ENCODE peak calls at places on chromosomes 5 and 9, in four cellular contexts. One of them, this sample, is unnamed.
A peak's percentile ranks its signal among the peaks of the same experiment; 100 is the strongest.

GRCh38 chr5:142063878-142064331 is 44.7 kb upstream of the NDFIP1 start:
- DNase-seq in effector memory CD4-positive, alpha-beta T cell: peak; percentile 3
- DNase-seq in body of pancreas: peak; percentile 58
- DNase-seq in cardiac muscle cell: peak; percentile 51
- DNase-seq in this sample: peak; percentile 81

GRCh38 chr9:107870927-107871720 is 381.6 kb upstream of the KLF4 start:
- DNase-seq in effector memory CD4-positive, alpha-beta T cell: no peak
- DNase-seq in body of pancreas: no peak
- DNase-seq in cardiac muscle cell: no peak
- DNase-seq in this sample: no peak

GRCh38 chr9:117737721-117738226 is 33.6 kb downstream of the TLR4 start:
- DNase-seq in body of pancreas: no peak
- DNase-seq in cardiac muscle cell: peak; percentile 49
- DNase-seq in effector memory CD4-positive, alpha-beta T cell: no peak
- DNase-seq in this sample: peak; percentile 65

GRCh38 chr9:109319631-109320233 is 1.1 kb downstream of the EPB41L4B start:
- DNase-seq in effector memory CD4-positive, alpha-beta T cell: no peak
- DNase-seq in cardiac muscle cell: no peak
- DNase-seq in body of pancreas: peak; percentile 57
- DNase-seq in this sample: no peak

GRCh38 chr5:122515709-122516431 is 203.8 kb downstream of the SNCAIP start:
- DNase-seq in effector memory CD4-positive, alpha-beta T cell: no peak
- DNase-seq in body of pancreas: peak; percentile 49
- DNase-seq in cardiac muscle cell: peak; percentile 86
- DNase-seq in this sample: peak; percentile 74

GRCh38 chr9:78319197-78320029 is 22.5 kb downstream of the PSAT1 start:
- DNase-seq in body of pancreas: no peak
- DNase-seq in effector memory CD4-positive, alpha-beta T cell: no peak
- DNase-seq in cardiac muscle cell: no peak
- DNase-seq in this sample: no peak

GRCh38 chr9:89364664-89365531 is 46.6 kb downstream of the SECISBP2 start:
- DNase-seq in body of pancreas: no peak
- DNase-seq in effector memory CD4-positive, alpha-beta T cell: no peak
- DNase-seq in cardiac muscle cell: no peak
- DNase-seq in this sample: no peak

GRCh38 chr5:33091571-33092363 is 349.0 kb upstream of the TARS1 start:
- DNase-seq in cardiac muscle cell: no peak
- DNase-seq in body of pancreas: no peak
- DNase-seq in effector memory CD4-positive, alpha-beta T cell: no peak
- DNase-seq in this sample: no peak

GRCh38 chr5:61784337-61784736 is 452.3 kb downstream of the ZSWIM6 start:
- DNase-seq in cardiac muscle cell: no peak
- DNase-seq in effector memory CD4-positive, alpha-beta T cell: no peak
- DNase-seq in body of pancreas: no peak
- DNase-seq in this sample: no peak

GRCh38 chr5:177546262-177546741 is 8.1 kb downstream of the FAM193B start:
- DNase-seq in effector memory CD4-positive, alpha-beta T cell: no peak
- DNase-seq in cardiac muscle cell: no peak
- DNase-seq in body of pancreas: peak; percentile 58
- DNase-seq in this sample: no peak

DNA sequence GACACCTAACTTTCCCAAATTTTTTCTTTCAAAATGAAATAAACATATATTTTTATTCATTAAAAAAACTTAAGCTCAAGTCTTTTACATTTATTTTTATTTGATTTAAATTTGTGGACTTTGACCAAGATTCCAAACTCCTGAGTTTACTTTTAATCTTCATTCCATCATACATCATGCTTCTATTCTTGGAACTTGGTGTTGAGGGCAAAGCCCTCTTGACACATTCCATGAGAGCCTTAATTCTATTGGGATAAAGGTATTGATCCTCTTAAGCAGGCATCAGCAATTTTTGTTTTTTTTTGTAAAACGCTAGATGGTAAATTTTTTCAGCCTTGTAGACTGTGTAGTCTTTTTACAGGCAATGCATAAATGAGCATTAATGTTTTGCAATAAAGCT is 53.6 kb downstream of the FBXO4 start:
- DNase-seq in body of pancreas: no peak
- DNase-seq in effector memory CD4-positive, alpha-beta T cell: no peak
- DNase-seq in cardiac muscle cell: no peak
- DNase-seq in this sample: no peak
- H3K4me3 ChIP-seq in body of pancreas: no peak overlapping the region
- H3K4me3 ChIP-seq in effector memory CD4-positive, alpha-beta T cell: no peak overlapping the region
- H3K4me3 ChIP-seq in cardiac muscle cell: no peak overlapping the region
- H3K4me3 ChIP-seq in this sample: no peak overlapping the region

DNA sequence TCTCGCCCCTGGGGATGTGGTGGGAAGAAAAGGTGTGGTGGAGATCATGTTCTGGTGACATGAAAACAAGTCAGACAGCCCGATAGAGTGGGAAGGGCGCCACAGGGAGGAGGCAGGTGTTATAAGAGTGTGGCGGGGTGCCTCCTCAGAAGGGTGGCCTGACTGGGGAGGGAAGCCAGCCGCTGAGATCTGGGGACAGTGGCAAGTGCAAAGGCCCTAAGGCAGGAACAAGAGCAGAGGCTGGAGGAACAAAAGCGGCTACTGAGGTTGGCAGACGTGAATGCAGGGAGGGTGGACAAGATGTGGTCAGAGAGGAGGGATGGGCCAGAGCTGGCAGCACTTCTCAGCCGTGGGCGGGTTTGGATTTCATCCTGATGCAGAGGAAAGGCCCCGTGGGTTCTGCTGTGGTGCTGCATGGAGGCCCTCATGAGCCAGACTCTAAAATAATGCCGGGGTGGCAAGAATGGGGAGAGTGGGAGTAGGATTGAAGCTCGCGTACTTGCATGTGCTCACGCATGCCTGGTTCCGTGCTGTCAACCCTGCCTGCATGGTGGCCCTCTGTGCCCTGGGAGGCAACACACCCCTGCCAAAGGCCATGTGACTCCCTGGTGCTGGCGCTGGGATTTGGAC is 89.2 kb downstream of the MVB12B start:
- DNase-seq in body of pancreas: no peak
- DNase-seq in effector memory CD4-positive, alpha-beta T cell: no peak
- DNase-seq in cardiac muscle cell: no peak
- DNase-seq in this sample: no peak
- H3K27ac ChIP-seq in body of pancreas: no peak overlapping the region
- H3K27ac ChIP-seq in effector memory CD4-positive, alpha-beta T cell: no peak overlapping the region
- H3K27ac ChIP-seq in cardiac muscle cell: no peak overlapping the region
- H3K27ac ChIP-seq in this sample: no peak overlapping the region

GRCh38 chr9:35688558-35689350 is 971 bp downstream of the TPM2 start:
- DNase-seq in effector memory CD4-positive, alpha-beta T cell: no peak
- DNase-seq in cardiac muscle cell: no peak
- DNase-seq in body of pancreas: no peak
- DNase-seq in this sample: no peak

GRCh38 chr9:35686222-35687203 is 3.2 kb downstream of the TPM2 start:
- DNase-seq in effector memory CD4-positive, alpha-beta T cell: no peak
- DNase-seq in body of pancreas: no peak
- DNase-seq in cardiac muscle cell: peak; percentile 81
- DNase-seq in this sample: no peak

GRCh38 chr9:35687306-35687705 is 2.4 kb downstream of the TPM2 start:
- DNase-seq in body of pancreas: no peak
- DNase-seq in effector memory CD4-positive, alpha-beta T cell: no peak
- DNase-seq in cardiac muscle cell: peak; percentile 59
- DNase-seq in this sample: no peak

GRCh38 chr9:35689351-35689600 is 449 bp downstream of the TPM2 start:
- DNase-seq in body of pancreas: no peak
- DNase-seq in effector memory CD4-positive, alpha-beta T cell: no peak
- DNase-seq in cardiac muscle cell: no peak
- DNase-seq in this sample: no peak

GRCh38 chr9:35687972-35688557 is 1.7 kb downstream of the TPM2 start:
- DNase-seq in effector memory CD4-positive, alpha-beta T cell: no peak
- DNase-seq in cardiac muscle cell: peak; percentile 22
- DNase-seq in body of pancreas: no peak
- DNase-seq in this sample: no peak
- H3K4me3 ChIP-seq in effector memory CD4-positive, alpha-beta T cell: no peak overlapping the region
- H3K4me3 ChIP-seq in cardiac muscle cell: peak overlapping the region; percentile 67
- H3K4me3 ChIP-seq in body of pancreas: no peak overlapping the region
- H3K4me3 ChIP-seq in this sample: no peak overlapping the region

DNA sequence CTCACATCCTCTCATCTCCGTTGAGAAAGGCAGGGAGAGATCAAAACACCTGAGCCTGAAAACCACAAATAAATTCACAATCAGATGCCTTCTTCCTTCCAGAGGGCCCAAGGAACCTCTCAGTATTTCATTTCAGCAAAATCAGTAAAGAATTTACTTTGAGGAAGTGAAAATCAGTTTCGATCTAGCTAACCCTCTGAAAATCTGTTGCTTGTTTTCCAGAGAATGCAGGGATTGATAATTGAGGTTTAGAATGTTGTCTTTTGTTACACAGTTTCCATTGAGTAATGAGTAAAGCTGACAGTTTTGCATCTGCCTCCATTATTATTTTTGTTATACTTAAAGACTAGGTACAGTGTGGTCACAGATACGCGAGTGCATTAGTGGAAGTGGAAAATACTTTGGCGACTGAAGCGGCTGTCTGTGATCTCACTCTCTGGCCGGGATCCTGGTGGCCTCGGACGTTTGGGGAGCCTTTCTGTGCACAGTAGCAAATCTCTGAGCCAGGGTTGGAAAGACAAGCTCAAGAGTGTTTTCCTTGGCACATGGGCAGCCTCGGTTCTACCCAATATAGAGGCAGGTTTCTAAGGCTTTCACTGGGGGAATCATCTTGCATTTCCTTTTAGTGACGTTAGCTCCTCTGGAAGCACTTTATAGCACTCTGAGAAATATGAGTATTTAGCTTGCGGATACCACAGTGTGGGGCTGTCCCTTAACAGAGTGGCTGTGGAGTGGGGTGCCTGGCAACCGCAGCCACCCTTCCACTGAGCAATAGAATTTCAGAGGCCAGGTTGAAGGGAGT is 32.2 kb upstream of the ANGPTL2 start:
- DNase-seq in effector memory CD4-positive, alpha-beta T cell: no peak
- DNase-seq in body of pancreas: no peak
- DNase-seq in cardiac muscle cell: no peak
- DNase-seq in this sample: no peak
- H3K27ac ChIP-seq in effector memory CD4-positive, alpha-beta T cell: no peak overlapping the region
- H3K27ac ChIP-seq in body of pancreas: no peak overlapping the region
- H3K27ac ChIP-seq in cardiac muscle cell: no peak overlapping the region
- H3K27ac ChIP-seq in this sample: peak overlapping the region; percentile 5

DNA sequence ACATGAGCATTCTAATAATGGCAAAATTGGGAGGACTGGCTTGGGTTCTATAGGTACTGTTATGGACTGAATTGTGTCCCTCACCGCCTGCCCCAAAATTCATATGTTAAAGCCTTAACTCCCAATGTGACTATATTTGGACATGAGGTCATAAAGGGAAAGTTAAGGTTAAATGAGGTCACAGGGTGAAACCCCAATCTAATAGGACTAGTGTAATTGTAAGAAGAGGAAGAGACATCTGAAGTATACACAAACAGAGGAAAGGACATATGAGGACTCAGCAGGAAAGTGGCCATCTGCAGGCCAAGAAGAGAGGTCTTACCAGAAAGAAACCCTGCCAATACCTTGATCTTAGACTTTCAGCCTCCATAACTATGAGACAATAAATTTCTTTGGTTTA is 23.1 kb downstream of the RNF180 start:
- DNase-seq in body of pancreas: no peak
- DNase-seq in cardiac muscle cell: no peak
- DNase-seq in effector memory CD4-positive, alpha-beta T cell: no peak
- DNase-seq in this sample: no peak
- H3K4me3 ChIP-seq in body of pancreas: no peak overlapping the region
- H3K4me3 ChIP-seq in cardiac muscle cell: no peak overlapping the region
- H3K4me3 ChIP-seq in effector memory CD4-positive, alpha-beta T cell: no peak overlapping the region
- H3K4me3 ChIP-seq in this sample: no peak overlapping the region

GRCh38 chr9:121360975-121361374 is 9.1 kb downstream of the STOM start:
- DNase-seq in cardiac muscle cell: peak; percentile 38
- DNase-seq in effector memory CD4-positive, alpha-beta T cell: no peak
- DNase-seq in body of pancreas: no peak
- DNase-seq in this sample: no peak
- H3K27ac ChIP-seq in cardiac muscle cell: peak overlapping the region; percentile 78
- H3K27ac ChIP-seq in effector memory CD4-positive, alpha-beta T cell: no peak overlapping the region
- H3K27ac ChIP-seq in body of pancreas: no peak overlapping the region
- H3K27ac ChIP-seq in this sample: peak overlapping the region; percentile 84

This sample was measured in adrenal gland.